ENCODE peak calls at places on chromosomes 6 and 20, in nine cellular contexts. Q is COR-L47; T is cardiac muscle cell; V is stimulated activated CD4-positive, alpha-beta T cell treated with anti-CD3 and anti-CD28 coated beads, Interleukin-1b, Interleukin-23, amount 100 ng/mL, for 4 hours; J is activated CD4-positive, alpha-beta T cell treated with anti-CD3 and anti-CD28 coated beads for 48 hours; A is tibial artery; L is testis; G is stimulated activated CD8-positive, alpha-beta memory T cell treated with anti-CD3 and anti-CD28 coated beads, Interleukin-15, amount 100 ng/mL, for 24 hours; Z is brain microvascular endothelial cell. C is an unnamed sample.

GRCh38 chr20:61205769-61206168 is 46.3 kb upstream of the CDH4 start:
- DNase-seq in G (no peak), Q (no peak), Z (no peak), L (no peak), T (no peak), V (no peak), J (no peak), A (no peak), C (no peak)

GRCh38 chr6:95529762-95530161 is 47.6 kb upstream of the MANEA start:
- DNase-seq in Q (no peak), J (no peak), L (no peak), A (no peak), Z (no peak), V (no peak), T (no peak), G (no peak), C (no peak)

GRCh38 chr6:76803038-76803580 is 660.2 kb downstream of the HTR1B start:
- DNase-seq in J (no peak), V (no peak), G (no peak), Z (no peak), L (no peak), T (no peak), A (no peak), Q (no peak), C (no peak)

GRCh38 chr20:34604980-34605788 is 46.7 kb downstream of the MAP1LC3A start:
- DNase-seq in T (no peak), G (no peak), A (no peak), J (no peak), Z (peak), V (no peak), L (no peak), Q (no peak), C (no peak)

GRCh38 chr6:73041051-73041450 is 184.2 kb downstream of the KHDC1L start:
- DNase-seq in G (no peak), Z (no peak), L (no peak), T (no peak), V (no peak), Q (no peak), A (no peak), J (no peak), C (no peak)

GRCh38 chr20:40493551-40493950 is 195.5 kb downstream of the MAFB start:
- DNase-seq in Z (peak), L (no peak), Q (no peak), V (no peak), J (no peak), T (no peak), A (no peak), G (no peak), C (no peak)

GRCh38 chr6:68024570-68025269 is 610.4 kb upstream of the ADGRB3 start:
- DNase-seq in Z (no peak), A (no peak), G (no peak), J (no peak), V (no peak), Q (no peak), T (no peak), L (no peak), C (no peak)

GRCh38 chr6:73180718-73181619 is 44.3 kb downstream of the KHDC1L start:
- DNase-seq in G (no peak), L (no peak), Q (peak), T (peak), J (no peak), A (no peak), V (no peak), Z (peak), C (peak)

GRCh38 chr6:149060985-149061760 is 256.3 kb upstream of the TAB2 start:
- DNase-seq in J (no peak), Z (peak), G (no peak), V (no peak), Q (peak), A (no peak), L (no peak), T (no peak), C (peak)

GRCh38 chr20:23010096-23010495 is 25.0 kb upstream of the SSTR4 start:
- DNase-seq in Q (no peak), J (no peak), A (no peak), T (no peak), V (no peak), L (no peak), Z (no peak), G (no peak), C (no peak)

GRCh38 chr20:48760403-48760889 is 67.4 kb downstream of the PREX1 start:
- DNase-seq in L (no peak), Q (no peak), G (no peak), T (no peak), A (no peak), V (peak), J (peak), Z (peak), C (no peak)

GRCh38 chr20:44785768-44786167 is 24.6 kb downstream of the RIMS4 start:
- DNase-seq in J (no peak), T (peak), L (peak), V (no peak), Z (no peak), A (no peak), Q (peak), G (no peak), C (no peak)

GRCh38 chr6:105560611-105561066 is 157.8 kb upstream of the PREP start:
- DNase-seq in L (no peak), J (no peak), G (no peak), Q (no peak), T (no peak), V (no peak), Z (peak), A (no peak), C (no peak)

GRCh38 chr20:62845416-62845815 is 16.2 kb downstream of the TCFL5 start:
- DNase-seq in J (no peak), Z (no peak), Q (no peak), A (no peak), V (no peak), L (no peak), G (no peak), T (no peak), C (no peak)

GRCh38 chr6:53793318-53793975 is 1.4 kb upstream of the LRRC1 start:
- DNase-seq in J (peak), T (peak), G (no peak), Q (peak), A (no peak), Z (peak), V (peak), L (peak), C (peak)

GRCh38 chr6:137853569-137854213 is 13.4 kb upstream of the TNFAIP3 start:
- DNase-seq in J (no peak), Z (no peak), G (no peak), L (no peak), A (no peak), Q (no peak), V (no peak), T (no peak), C (no peak)

GRCh38 chr6:35165630-35166071 is 24.5 kb upstream of the TCP11 start:
- DNase-seq in G (no peak), Z (no peak), J (no peak), Q (no peak), L (no peak), V (no peak), A (no peak), T (no peak), C (peak)

GRCh38 chr6:38234934-38235678 is 404.6 kb downstream of the BTBD9 start:
- DNase-seq in T (no peak), A (no peak), V (no peak), L (no peak), Z (no peak), J (no peak), G (no peak), Q (no peak), C (no peak)

GRCh38 chr20:13029687-13030510 is 21.1 kb downstream of the SPTLC3 start:
- DNase-seq in G (no peak), V (no peak), T (no peak), Z (peak), L (no peak), J (peak), A (no peak), Q (no peak), C (no peak)

GRCh38 chr20:45940469-45940868 is 6.0 kb downstream of the PCIF1 start:
- DNase-seq in T (no peak), Z (no peak), V (no peak), L (no peak), Q (no peak), A (no peak), G (no peak), J (no peak), C (no peak)

GRCh38 chr20:23245553-23246128 is 105.0 kb upstream of the NXT1 start:
- DNase-seq in G (no peak), V (peak), Z (no peak), T (peak), L (peak), A (peak), J (peak), Q (no peak), C (peak)

GRCh38 chr6:136927313-136927712 is 5.2 kb downstream of the SLC35D3 start:
- DNase-seq in J (peak), G (no peak), V (no peak), Z (peak), L (peak), Q (no peak), A (no peak), T (no peak), C (peak)

GRCh38 chr20:45070932-45071632 is 29.8 kb downstream of the KCNS1 start:
- DNase-seq in A (no peak), Q (no peak), V (no peak), Z (peak), T (no peak), G (no peak), J (no peak), L (no peak), C (no peak)

GRCh38 chr6:71248866-71249265 is 39.7 kb upstream of the OGFRL1 start:
- DNase-seq in J (no peak), G (no peak), V (no peak), A (no peak), Q (no peak), T (no peak), Z (no peak), L (no peak), C (no peak)

GRCh38 chr6:41392249-41392648 is 56.8 kb downstream of the NCR2 start:
- DNase-seq in G (no peak), Z (no peak), T (no peak), J (no peak), Q (no peak), L (no peak), A (no peak), V (no peak), C (no peak)

GRCh38 chr20:23363257-23363649 is 1.3 kb downstream of the GZF1 start:
- DNase-seq in Q (no peak), Z (no peak), T (no peak), G (no peak), V (no peak), J (no peak), A (no peak), L (peak), C (no peak)

GRCh38 chr6:131290955-131291354 is 155.7 kb downstream of the AKAP7 start:
- DNase-seq in V (no peak), T (no peak), L (no peak), J (no peak), A (no peak), Z (no peak), G (no peak), Q (no peak), C (no peak)

GRCh38 chr20:58719971-58720371 is 27.4 kb downstream of the NPEPL1 start:
- DNase-seq in T (no peak), A (peak), V (no peak), J (no peak), Z (no peak), Q (no peak), L (no peak), G (no peak), C (no peak)

C was measured in NCI-H748 treated with DMSO at 0.1 percent for 48 hours.